ENCODE peak calls at places on chromosome 15, in five cellular contexts. One of them, this sample, is unnamed.

GRCh38 chr15:65182538-65182937 is 2.6 kb downstream of the CLPX start:
- DNase-seq in right lobe of liver: no peak
- DNase-seq in heart right ventricle: no peak
- DNase-seq in NB4: no peak
- DNase-seq in right atrium auricular region: no peak
- DNase-seq in this sample: no peak

GRCh38 chr15:20346082-20346805 is 195.4 kb downstream of the GOLGA6L6 start:
- DNase-seq in right lobe of liver: no peak
- DNase-seq in heart right ventricle: no peak
- DNase-seq in NB4: no peak
- DNase-seq in right atrium auricular region: no peak
- DNase-seq in this sample: no peak

GRCh38 chr15:95682129-95682528 is 648.4 kb upstream of the NR2F2 start:
- DNase-seq in right lobe of liver: no peak
- DNase-seq in heart right ventricle: no peak
- DNase-seq in NB4: no peak
- DNase-seq in right atrium auricular region: no peak
- DNase-seq in this sample: no peak

GRCh38 chr15:82712036-82712435 is 2.4 kb upstream of the AP3B2 start:
- DNase-seq in right lobe of liver: no peak
- DNase-seq in heart right ventricle: no peak
- DNase-seq in NB4: no peak
- DNase-seq in right atrium auricular region: no peak
- DNase-seq in this sample: no peak

GRCh38 chr15:63322541-63322940 is 45.1 kb downstream of the APH1B start:
- DNase-seq in right lobe of liver: no peak
- DNase-seq in heart right ventricle: peak
- DNase-seq in NB4: no peak
- DNase-seq in right atrium auricular region: no peak
- DNase-seq in this sample: peak

GRCh38 chr15:69014454-69014853 is at the start of gene NOX5:
- DNase-seq in right lobe of liver: no peak
- DNase-seq in heart right ventricle: no peak
- DNase-seq in NB4: peak
- DNase-seq in right atrium auricular region: no peak
- DNase-seq in this sample: no peak

GRCh38 chr15:101425787-101426365 is 63.6 kb downstream of the PCSK6 start:
- DNase-seq in right lobe of liver: no peak
- DNase-seq in heart right ventricle: no peak
- DNase-seq in NB4: no peak
- DNase-seq in right atrium auricular region: no peak
- DNase-seq in this sample: no peak

GRCh38 chr15:26866298-26867198 is at the start of gene GABRA5:
- DNase-seq in right lobe of liver: no peak
- DNase-seq in heart right ventricle: peak
- DNase-seq in NB4: no peak
- DNase-seq in right atrium auricular region: no peak
- DNase-seq in this sample: no peak

GRCh38 chr15:100721758-100722550 is 119.6 kb downstream of the ASB7 start:
- DNase-seq in right lobe of liver: no peak
- DNase-seq in heart right ventricle: peak
- DNase-seq in NB4: peak
- DNase-seq in right atrium auricular region: peak
- DNase-seq in this sample: peak

DNA sequence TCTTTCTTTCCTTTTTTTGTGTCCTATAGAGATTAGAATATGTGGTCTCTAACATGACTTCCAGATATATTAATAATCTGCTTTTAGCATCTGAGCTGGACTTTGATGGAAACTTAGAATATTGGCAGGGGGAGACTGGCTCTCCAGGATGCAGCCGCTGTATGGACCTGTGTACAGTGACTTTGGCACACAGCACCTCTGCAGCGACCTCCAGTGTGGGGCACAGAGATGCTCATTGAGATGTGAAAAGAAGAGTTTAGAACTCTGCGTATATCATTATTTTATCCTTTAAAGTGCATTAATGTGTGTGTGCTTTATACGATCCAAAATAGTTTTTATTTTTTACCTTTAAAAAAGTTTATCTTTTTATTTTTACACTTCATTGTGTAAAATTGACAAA is 18.3 kb downstream of the CFAP161 start:
- DNase-seq in right lobe of liver: no peak
- DNase-seq in heart right ventricle: no peak
- DNase-seq in NB4: no peak
- DNase-seq in right atrium auricular region: no peak
- DNase-seq in this sample: no peak
- TF ChIP-seq CTCF in right lobe of liver: no peak
- TF ChIP-seq CTCF in heart right ventricle: no peak
- TF ChIP-seq CTCF in NB4: peak
- TF ChIP-seq CTCF in right atrium auricular region: no peak
- TF ChIP-seq CTCF in this sample: no peak

GRCh38 chr15:32030795-32031194 is 480 bp downstream of the CHRNA7 start:
- DNase-seq in right lobe of liver: no peak
- DNase-seq in heart right ventricle: no peak
- DNase-seq in NB4: peak
- DNase-seq in right atrium auricular region: no peak
- DNase-seq in this sample: no peak
- H3K4me3 ChIP-seq in right lobe of liver: peak
- H3K4me3 ChIP-seq in heart right ventricle: peak
- H3K4me3 ChIP-seq in NB4: no peak
- H3K4me3 ChIP-seq in right atrium auricular region: peak
- H3K4me3 ChIP-seq in this sample: peak

GRCh38 chr15:91068966-91069365 is 31.1 kb upstream of the SV2B start:
- DNase-seq in right lobe of liver: no peak
- DNase-seq in heart right ventricle: no peak
- DNase-seq in NB4: no peak
- DNase-seq in right atrium auricular region: no peak
- DNase-seq in this sample: no peak
- TF ChIP-seq CTCF in right lobe of liver: no peak
- TF ChIP-seq CTCF in heart right ventricle: no peak
- TF ChIP-seq CTCF in NB4: no peak
- TF ChIP-seq CTCF in right atrium auricular region: no peak
- TF ChIP-seq CTCF in this sample: no peak

GRCh38 chr15:41862515-41863116 is 24.0 kb downstream of the PLA2G4B start:
- DNase-seq in right lobe of liver: no peak
- DNase-seq in heart right ventricle: no peak
- DNase-seq in NB4: no peak
- DNase-seq in right atrium auricular region: no peak
- DNase-seq in this sample: no peak
- H3K4me3 ChIP-seq in right lobe of liver: no peak
- H3K4me3 ChIP-seq in heart right ventricle: no peak
- H3K4me3 ChIP-seq in NB4: no peak
- H3K4me3 ChIP-seq in right atrium auricular region: no peak
- H3K4me3 ChIP-seq in this sample: no peak

GRCh38 chr15:92343869-92344643 is 49.6 kb upstream of the ST8SIA2 start:
- DNase-seq in right lobe of liver: no peak
- DNase-seq in heart right ventricle: peak
- DNase-seq in NB4: no peak
- DNase-seq in right atrium auricular region: no peak
- DNase-seq in this sample: no peak

DNA sequence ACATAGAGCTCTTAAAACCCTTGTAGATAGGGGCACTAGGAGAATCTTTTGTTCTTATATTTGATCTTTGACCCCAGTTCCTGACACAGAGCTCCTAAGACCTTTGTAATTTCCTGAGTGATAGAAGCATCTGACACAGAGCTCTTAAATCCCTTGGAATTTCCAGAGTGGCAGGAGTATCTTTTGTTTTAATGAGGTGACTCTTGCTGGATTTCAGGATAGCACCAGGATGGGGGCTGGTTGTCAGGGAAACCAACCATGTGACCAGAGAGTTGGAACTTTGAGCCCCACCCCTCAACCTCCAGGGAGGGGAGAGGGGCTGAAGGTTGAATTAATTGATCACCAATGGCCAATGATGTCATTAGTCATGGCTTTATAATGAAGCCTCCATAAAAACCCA is 47.6 kb upstream of the ST8SIA2 start:
- DNase-seq in right lobe of liver: no peak
- DNase-seq in heart right ventricle: no peak
- DNase-seq in NB4: no peak
- DNase-seq in right atrium auricular region: no peak
- DNase-seq in this sample: no peak
- TF ChIP-seq CTCF in right lobe of liver: no peak
- TF ChIP-seq CTCF in heart right ventricle: no peak
- TF ChIP-seq CTCF in NB4: no peak
- TF ChIP-seq CTCF in right atrium auricular region: no peak
- TF ChIP-seq CTCF in this sample: no peak

GRCh38 chr15:97930230-97930629 is 30.3 kb upstream of the ARRDC4 start:
- DNase-seq in right lobe of liver: no peak
- DNase-seq in heart right ventricle: no peak
- DNase-seq in NB4: no peak
- DNase-seq in right atrium auricular region: no peak
- DNase-seq in this sample: no peak

GRCh38 chr15:97931314-97931713 is 29.2 kb upstream of the ARRDC4 start:
- DNase-seq in right lobe of liver: no peak
- DNase-seq in heart right ventricle: no peak
- DNase-seq in NB4: no peak
- DNase-seq in right atrium auricular region: no peak
- DNase-seq in this sample: no peak

GRCh38 chr15:97933589-97933988 is 26.9 kb upstream of the ARRDC4 start:
- DNase-seq in right lobe of liver: no peak
- DNase-seq in heart right ventricle: no peak
- DNase-seq in NB4: no peak
- DNase-seq in right atrium auricular region: no peak
- DNase-seq in this sample: no peak

DNA sequence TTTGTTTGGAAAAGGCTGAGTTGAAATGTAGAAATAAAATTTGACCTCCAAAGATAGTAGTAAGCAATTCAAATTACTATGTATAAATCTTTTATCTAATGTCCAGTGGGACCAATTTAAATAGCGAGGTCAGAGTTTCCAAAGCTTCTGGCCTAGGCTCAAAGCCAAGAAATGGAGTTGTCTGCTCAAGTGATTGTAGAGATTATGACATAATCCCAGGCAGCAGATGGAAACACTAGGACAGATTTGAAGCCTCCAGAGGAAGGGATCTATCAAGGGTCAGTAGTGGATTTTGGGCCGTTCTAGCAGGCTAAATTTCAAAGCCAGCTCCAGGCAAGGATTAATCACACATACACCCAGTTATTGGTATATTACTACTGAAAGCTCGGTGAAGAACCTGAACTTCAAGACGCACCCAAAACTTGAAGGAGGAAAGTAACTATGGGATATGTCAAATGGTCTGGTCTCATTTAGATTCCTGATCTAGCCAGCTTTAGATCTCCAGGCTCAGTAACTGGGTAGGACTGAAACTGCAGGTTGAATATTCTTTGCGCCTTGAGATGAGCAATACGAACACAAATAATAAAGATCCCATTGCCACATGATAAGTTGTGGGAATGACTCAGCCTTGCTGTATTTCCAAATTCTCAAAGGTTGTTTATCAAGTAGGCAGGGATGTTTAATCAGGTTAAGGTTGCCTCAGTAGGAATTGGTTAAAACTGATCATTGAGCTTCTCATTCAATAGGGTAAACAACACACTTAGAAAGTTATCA is 30.9 kb upstream of the ARRDC4 start:
- DNase-seq in right lobe of liver: no peak
- DNase-seq in heart right ventricle: no peak
- DNase-seq in NB4: no peak
- DNase-seq in right atrium auricular region: no peak
- DNase-seq in this sample: no peak
- H3K4me3 ChIP-seq in right lobe of liver: no peak
- H3K4me3 ChIP-seq in heart right ventricle: no peak
- H3K4me3 ChIP-seq in NB4: no peak
- H3K4me3 ChIP-seq in right atrium auricular region: no peak
- H3K4me3 ChIP-seq in this sample: no peak

GRCh38 chr15:97745481-97746071 is 214.9 kb upstream of the ARRDC4 start:
- DNase-seq in right lobe of liver: no peak
- DNase-seq in heart right ventricle: no peak
- DNase-seq in NB4: peak
- DNase-seq in right atrium auricular region: no peak
- DNase-seq in this sample: peak

GRCh38 chr15:97748576-97748975 is 211.9 kb upstream of the ARRDC4 start:
- DNase-seq in right lobe of liver: no peak
- DNase-seq in heart right ventricle: no peak
- DNase-seq in NB4: no peak
- DNase-seq in right atrium auricular region: no peak
- DNase-seq in this sample: no peak

GRCh38 chr15:97750071-97750470 is 210.4 kb upstream of the ARRDC4 start:
- DNase-seq in right lobe of liver: no peak
- DNase-seq in heart right ventricle: no peak
- DNase-seq in NB4: no peak
- DNase-seq in right atrium auricular region: no peak
- DNase-seq in this sample: no peak

GRCh38 chr15:97747342-97747741 is 213.2 kb upstream of the ARRDC4 start:
- DNase-seq in right lobe of liver: no peak
- DNase-seq in heart right ventricle: no peak
- DNase-seq in NB4: no peak
- DNase-seq in right atrium auricular region: no peak
- DNase-seq in this sample: no peak
- TF ChIP-seq CTCF in right lobe of liver: no peak
- TF ChIP-seq CTCF in heart right ventricle: no peak
- TF ChIP-seq CTCF in NB4: no peak
- TF ChIP-seq CTCF in right atrium auricular region: no peak
- TF ChIP-seq CTCF in this sample: no peak